ENCODE peak calls at places on chromosomes 16 and 17, in nine cellular contexts. L is activated T-cell treated with anti-CD3 and anti-CD28 coated beads, Interleukin-2, amount 50 U/mL, for 72 hours; A is AML-193; V is progenitor cell of endocrine pancreas; D is neural progenitor cell; G is frontal cortex; Q is iris pigment epithelial cell; B is NCI-H2107; I is NCI-H1694 treated with DMSO at 0.1 percent for 48 hours. R is an unnamed sample.

GRCh38 chr16:63061319-63061718 is 1025.1 kb upstream of the CDH8 start:
- DNase-seq in V (no peak), L (no peak), I (no peak), D (no peak), Q (no peak), G (no peak), A (no peak), B (no peak), R (no peak)

GRCh38 chr16:53982631-53983042 is 278.7 kb downstream of the FTO start:
- DNase-seq in V (no peak), Q (peak), I (no peak), A (no peak), L (no peak), G (no peak), B (no peak), D (no peak), R (no peak)

GRCh38 chr17:57921342-57921741 is 33.9 kb downstream of the CUEDC1 start:
- DNase-seq in D (no peak), L (no peak), G (no peak), Q (peak), B (no peak), I (no peak), V (no peak), A (no peak), R (no peak)

GRCh38 chr17:21286771-21287702 is 2.5 kb downstream of the MAP2K3 start:
- DNase-seq in D (no peak), A (no peak), L (peak), B (no peak), G (no peak), I (no peak), Q (no peak), V (no peak), R (no peak)

GRCh38 chr17:28901866-28902818 is 737 bp downstream of the DHRS13 start:
- DNase-seq in B (peak), D (no peak), L (peak), A (peak), V (peak), I (peak), G (peak), Q (no peak), R (no peak)

GRCh38 chr16:87330646-87331045 is 13.5 kb upstream of the C16orf95 start:
- DNase-seq in I (no peak), A (no peak), G (no peak), B (no peak), L (no peak), Q (no peak), D (no peak), V (no peak), R (no peak)

GRCh38 chr17:31052187-31052889 is 42.4 kb upstream of the NF1 start:
- DNase-seq in Q (peak), A (peak), G (no peak), L (no peak), B (no peak), V (no peak), I (no peak), D (no peak), R (no peak)

GRCh38 chr16:85615014-85615851 is 2.1 kb downstream of the GSE1 start:
- DNase-seq in A (peak), L (peak), G (no peak), B (peak), D (peak), V (peak), Q (no peak), I (peak), R (no peak)